ENCODE peak calls at places on chromosomes 3 and 15, in seven cellular contexts. One of them, this sample, is unnamed.

GRCh38 chr3:23829242-23829934 is 23.6 kb downstream of the UBE2E1 start:
- DNase-seq in stimulated activated naive B cell treated with anti-CD40 and anti-IgM and Interleukin-4, amounts not matched to agents 10 μg/mL and 1 μg/mL and 100 μg/mL, for 72 hours: no peak
- DNase-seq in endothelial cell: no peak
- DNase-seq in astrocyte of the spinal cord: no peak
- DNase-seq in HEK293T: no peak
- DNase-seq in nucleus accumbens: no peak
- DNase-seq in renal cortical epithelial cell: no peak
- DNase-seq in this sample: no peak

GRCh38 chr3:162142511-162142910 is 645.9 kb downstream of the OTOL1 start:
- DNase-seq in stimulated activated naive B cell treated with anti-CD40 and anti-IgM and Interleukin-4, amounts not matched to agents 10 μg/mL and 1 μg/mL and 100 μg/mL, for 72 hours: no peak
- DNase-seq in endothelial cell: no peak
- DNase-seq in astrocyte of the spinal cord: peak; percentile 59
- DNase-seq in HEK293T: no peak
- DNase-seq in nucleus accumbens: no peak
- DNase-seq in renal cortical epithelial cell: peak; percentile 8
- DNase-seq in this sample: peak; percentile 85

GRCh38 chr3:23809840-23810341 is 4.1 kb downstream of the UBE2E1 start:
- DNase-seq in stimulated activated naive B cell treated with anti-CD40 and anti-IgM and Interleukin-4, amounts not matched to agents 10 μg/mL and 1 μg/mL and 100 μg/mL, for 72 hours: no peak
- DNase-seq in endothelial cell: no peak
- DNase-seq in astrocyte of the spinal cord: peak; percentile 11
- DNase-seq in HEK293T: no peak
- DNase-seq in nucleus accumbens: no peak
- DNase-seq in renal cortical epithelial cell: no peak
- DNase-seq in this sample: no peak

GRCh38 chr3:52714335-52715302 is 8.7 kb downstream of the SPCS1 start:
- DNase-seq in stimulated activated naive B cell treated with anti-CD40 and anti-IgM and Interleukin-4, amounts not matched to agents 10 μg/mL and 1 μg/mL and 100 μg/mL, for 72 hours: no peak
- DNase-seq in endothelial cell: peak; percentile 52
- DNase-seq in astrocyte of the spinal cord: no peak
- DNase-seq in HEK293T: no peak
- DNase-seq in nucleus accumbens: no peak
- DNase-seq in renal cortical epithelial cell: no peak
- DNase-seq in this sample: no peak

GRCh38 chr15:39706252-39706651 is 76.4 kb downstream of the FSIP1 start:
- DNase-seq in stimulated activated naive B cell treated with anti-CD40 and anti-IgM and Interleukin-4, amounts not matched to agents 10 μg/mL and 1 μg/mL and 100 μg/mL, for 72 hours: no peak
- DNase-seq in endothelial cell: no peak
- DNase-seq in astrocyte of the spinal cord: no peak
- DNase-seq in HEK293T: no peak
- DNase-seq in nucleus accumbens: no peak
- DNase-seq in renal cortical epithelial cell: no peak
- DNase-seq in this sample: no peak

GRCh38 chr3:64031540-64032533 is 8.5 kb upstream of the PSMD6 start:
- DNase-seq in stimulated activated naive B cell treated with anti-CD40 and anti-IgM and Interleukin-4, amounts not matched to agents 10 μg/mL and 1 μg/mL and 100 μg/mL, for 72 hours: no peak
- DNase-seq in endothelial cell: no peak
- DNase-seq in astrocyte of the spinal cord: no peak
- DNase-seq in HEK293T: no peak
- DNase-seq in nucleus accumbens: no peak
- DNase-seq in renal cortical epithelial cell: peak; percentile 61
- DNase-seq in this sample: no peak

GRCh38 chr3:67176396-67176795 is 178.3 kb downstream of the KBTBD8 start:
- DNase-seq in stimulated activated naive B cell treated with anti-CD40 and anti-IgM and Interleukin-4, amounts not matched to agents 10 μg/mL and 1 μg/mL and 100 μg/mL, for 72 hours: no peak
- DNase-seq in endothelial cell: no peak
- DNase-seq in astrocyte of the spinal cord: no peak
- DNase-seq in HEK293T: no peak
- DNase-seq in nucleus accumbens: no peak
- DNase-seq in renal cortical epithelial cell: no peak
- DNase-seq in this sample: no peak

GRCh38 chr3:155737844-155738460 is 6.9 kb downstream of the PLCH1 start:
- DNase-seq in stimulated activated naive B cell treated with anti-CD40 and anti-IgM and Interleukin-4, amounts not matched to agents 10 μg/mL and 1 μg/mL and 100 μg/mL, for 72 hours: peak; percentile 34
- DNase-seq in endothelial cell: no peak
- DNase-seq in astrocyte of the spinal cord: no peak
- DNase-seq in HEK293T: no peak
- DNase-seq in nucleus accumbens: no peak
- DNase-seq in renal cortical epithelial cell: peak; percentile 99
- DNase-seq in this sample: peak; percentile 10

GRCh38 chr3:109152326-109152725 is 15.8 kb downstream of the C3orf85 start:
- DNase-seq in stimulated activated naive B cell treated with anti-CD40 and anti-IgM and Interleukin-4, amounts not matched to agents 10 μg/mL and 1 μg/mL and 100 μg/mL, for 72 hours: no peak
- DNase-seq in endothelial cell: no peak
- DNase-seq in astrocyte of the spinal cord: no peak
- DNase-seq in HEK293T: no peak
- DNase-seq in nucleus accumbens: no peak
- DNase-seq in renal cortical epithelial cell: no peak
- DNase-seq in this sample: no peak

GRCh38 chr3:115982121-115982520 is 358.8 kb downstream of the GAP43 start:
- DNase-seq in stimulated activated naive B cell treated with anti-CD40 and anti-IgM and Interleukin-4, amounts not matched to agents 10 μg/mL and 1 μg/mL and 100 μg/mL, for 72 hours: no peak
- DNase-seq in endothelial cell: no peak
- DNase-seq in astrocyte of the spinal cord: no peak
- DNase-seq in HEK293T: no peak
- DNase-seq in nucleus accumbens: no peak
- DNase-seq in renal cortical epithelial cell: no peak
- DNase-seq in this sample: no peak

GRCh38 chr3:178112134-178112533 is 424.1 kb upstream of the KCNMB2 start:
- DNase-seq in stimulated activated naive B cell treated with anti-CD40 and anti-IgM and Interleukin-4, amounts not matched to agents 10 μg/mL and 1 μg/mL and 100 μg/mL, for 72 hours: no peak
- DNase-seq in endothelial cell: no peak
- DNase-seq in astrocyte of the spinal cord: no peak
- DNase-seq in HEK293T: no peak
- DNase-seq in nucleus accumbens: no peak
- DNase-seq in renal cortical epithelial cell: no peak
- DNase-seq in this sample: no peak

GRCh38 chr3:179796421-179796820 is 143.6 kb downstream of the USP13 start:
- DNase-seq in stimulated activated naive B cell treated with anti-CD40 and anti-IgM and Interleukin-4, amounts not matched to agents 10 μg/mL and 1 μg/mL and 100 μg/mL, for 72 hours: no peak
- DNase-seq in endothelial cell: no peak
- DNase-seq in astrocyte of the spinal cord: no peak
- DNase-seq in HEK293T: no peak
- DNase-seq in nucleus accumbens: no peak
- DNase-seq in renal cortical epithelial cell: no peak
- DNase-seq in this sample: peak; percentile 4

This sample was measured in choroid plexus epithelial cell.